ENCODE peak calls at places on chromosomes 11 and 22, in five cellular contexts. Q is GM12865, J is NCI-H2107, F is memory B cell, B is GM23248. K is an unnamed sample.

GRCh38 chr22:47759909-47760308 is 997.5 kb downstream of the TBC1D22A start:
- DNase-seq in J (no peak), B (no peak), Q (no peak), F (no peak), K (no peak)

GRCh38 chr11:74686792-74687191 is 44.4 kb downstream of the CHRDL2 start:
- DNase-seq in F (no peak), B (peak), J (no peak), Q (no peak), K (no peak)

GRCh38 chr11:125494987-125495725 is 909 bp downstream of the FEZ1 start:
- DNase-seq in J (no peak), F (peak), B (peak), Q (peak), K (peak)

GRCh38 chr11:119120639-119121007 is 757 bp upstream of the HINFP start:
- DNase-seq in J (peak), Q (no peak), B (peak), F (no peak), K (no peak)

GRCh38 chr11:8714622-8715225 is 32.1 kb downstream of the RPL27A start:
- DNase-seq in F (no peak), J (no peak), Q (no peak), B (no peak), K (no peak)

GRCh38 chr11:67665537-67666302 is 8.7 kb downstream of the ALDH3B2 start:
- DNase-seq in B (no peak), J (no peak), F (no peak), Q (no peak), K (no peak)

GRCh38 chr11:126753990-126754389 is 246.6 kb downstream of the KIRREL3 start:
- DNase-seq in F (no peak), Q (no peak), J (no peak), B (no peak), K (no peak)

GRCh38 chr11:11981364-11981763 is 27.1 kb downstream of the DKK3 start:
- DNase-seq in J (no peak), F (no peak), Q (no peak), B (no peak), K (no peak)

GRCh38 chr11:107708787-107709186 is 3.1 kb downstream of the SLN start:
- DNase-seq in F (no peak), B (no peak), J (no peak), Q (no peak), K (no peak)

GRCh38 chr11:93216511-93217121 is 18.8 kb upstream of the SLC36A4 start:
- DNase-seq in J (peak), B (no peak), Q (no peak), F (no peak), K (no peak)

GRCh38 chr22:42522546-42522945 is 3.0 kb upstream of the RRP7A start:
- DNase-seq in B (no peak), F (no peak), Q (no peak), J (no peak), K (no peak)

GRCh38 chr11:792873-793272 is 3.0 kb upstream of the CEND1 start:
- DNase-seq in J (no peak), Q (no peak), B (no peak), F (no peak), K (no peak)

GRCh38 chr11:12164061-12165014 is 53.9 kb downstream of the MICAL2 start:
- DNase-seq in J (no peak), B (peak), Q (no peak), F (no peak), K (peak)

GRCh38 chr11:127859941-127860354 is 727.4 kb downstream of the ETS1 start:
- DNase-seq in Q (no peak), J (no peak), F (no peak), B (peak), K (no peak)

GRCh38 chr11:129846508-129847335 is 31.1 kb downstream of the TMEM45B start:
- DNase-seq in B (peak), Q (no peak), F (no peak), J (no peak), K (no peak)

GRCh38 chr11:95358516-95359322 is 127.7 kb upstream of the SESN3 start:
- DNase-seq in B (peak), Q (no peak), F (no peak), J (no peak), K (no peak)

GRCh38 chr11:18393581-18394299 is 623 bp upstream of the LDHA start:
- DNase-seq in F (no peak), B (no peak), J (no peak), Q (no peak), K (no peak)

K was measured in foreskin melanocyte.